ENCODE peak calls at places on chromosome 16, in four cellular contexts. F is HCT116; S is dorsolateral prefrontal cortex; U is effector memory CD4-positive, alpha-beta T cell. X is an unnamed sample.
A peak's percentile ranks its signal among the peaks of the same experiment; 100 is the strongest.

GRCh38 chr16:51374346-51374745 is 223.3 kb upstream of the SALL1 start:
- DNase-seq in S (no peak), U (no peak), F (no peak), X (no peak)

GRCh38 chr16:7867831-7868230 is 535.2 kb downstream of the RBFOX1 start:
- DNase-seq in S (no peak), F (no peak), U (no peak), X (no peak)

GRCh38 chr16:27429981-27430441 is 28.0 kb downstream of the IL21R start:
- DNase-seq in U (no peak), S (no peak), F (no peak), X (no peak)

GRCh38 chr16:17965131-17965530 is 371.4 kb downstream of the NPIPA8 start:
- DNase-seq in S (no peak), F (no peak), U (no peak), X (no peak)

GRCh38 chr16:23182675-23183485 is at the start of gene SCNN1G:
- DNase-seq in S (no peak), F (no peak), U (no peak), X (no peak)

GRCh38 chr16:54503436-54503835 is 216.8 kb upstream of the IRX3 start:
- DNase-seq in F (no peak), S (no peak), U (no peak), X (no peak)

GRCh38 chr16:75065149-75065807 is 51.3 kb downstream of the LDHD start:
- DNase-seq in S (no peak), F (no peak), U (no peak), X (no peak)

GRCh38 chr16:23557779-23558330 is 328 bp downstream of the UBFD1 start:
- DNase-seq in U (no peak), S (no peak), F (no peak), X (no peak)

GRCh38 chr16:80899804-80900592 is 95.6 kb upstream of the CDYL2 start:
- DNase-seq in S (peak; percentile 19), F (no peak), U (no peak), X (no peak)

GRCh38 chr16:61274211-61274610 is 762.0 kb downstream of the CDH8 start:
- DNase-seq in U (no peak), S (no peak), F (no peak), X (no peak)

GRCh38 chr16:11553371-11553770 is 33.3 kb downstream of the LITAF start:
- DNase-seq in U (no peak), F (no peak), S (no peak), X (no peak)

GRCh38 chr16:55508941-55509920 is at the start of gene LPCAT2:
- DNase-seq in F (peak; percentile 71), S (peak; percentile 72), U (no peak), X (peak; percentile 61)

GRCh38 chr16:73091199-73091598 is 43.3 kb upstream of the ZFHX3 start:
- DNase-seq in S (no peak), F (no peak), U (no peak), X (no peak)

GRCh38 chr16:13181432-13181831 is 280.0 kb downstream of the SHISA9 start:
- DNase-seq in F (no peak), U (no peak), S (no peak), X (no peak)

GRCh38 chr16:77236063-77236511 is 36.9 kb downstream of the SYCE1L start:
- DNase-seq in U (peak; percentile 69), S (peak; percentile 79), F (no peak), X (peak; percentile 87)

GRCh38 chr16:6797223-6797622 is 535.4 kb upstream of the RBFOX1 start:
- DNase-seq in U (no peak), S (no peak), F (no peak), X (no peak)

GRCh38 chr16:30122621-30123160 is 329 bp downstream of the MAPK3 start:
- DNase-seq in U (no peak), S (peak; percentile 23), F (no peak), X (no peak)

GRCh38 chr16:72848759-72849664 is 198.9 kb downstream of the ZFHX3 start:
- DNase-seq in S (peak; percentile 77), U (no peak), F (peak; percentile 56), X (no peak)

GRCh38 chr16:57367111-57367752 is 5.1 kb upstream of the CX3CL1 start:
- DNase-seq in F (no peak), S (no peak), U (no peak), X (no peak)

GRCh38 chr16:62478903-62479458 is 442.7 kb upstream of the CDH8 start:
- DNase-seq in U (no peak), F (no peak), S (no peak), X (no peak)

GRCh38 chr16:23435500-23435899 is 17.5 kb downstream of the COG7 start:
- DNase-seq in S (peak; percentile 14), U (peak; percentile 13), F (peak; percentile 49), X (peak; percentile 43)

GRCh38 chr16:70688266-70688742 is 2.5 kb upstream of the MTSS2 start:
- DNase-seq in U (no peak), F (no peak), S (peak; percentile 85), X (no peak)

GRCh38 chr16:5502467-5502869 is 404.9 kb upstream of the EEF2KMT start:
- DNase-seq in F (no peak), U (no peak), S (no peak), X (peak; percentile 41)

GRCh38 chr16:53754938-53755910 is 51.3 kb downstream of the FTO start:
- DNase-seq in U (no peak), S (no peak), F (no peak), X (no peak)

GRCh38 chr16:27795992-27796614 is 246.2 kb downstream of the KATNIP start:
- DNase-seq in S (no peak), U (no peak), F (peak; percentile 4), X (peak; percentile 33)

GRCh38 chr16:55062446-55062845 is 131.8 kb downstream of the IRX5 start:
- DNase-seq in S (no peak), U (no peak), F (no peak), X (no peak)

GRCh38 chr16:27190316-27190871 is 12.9 kb upstream of the KDM8 start:
- DNase-seq in S (no peak), U (no peak), F (no peak), X (no peak)

GRCh38 chr16:50509521-50510341 is 38.5 kb upstream of the NKD1 start:
- DNase-seq in F (peak; percentile 40), S (no peak), U (no peak), X (peak; percentile 55)

GRCh38 chr16:9650284-9650683 is 531.9 kb downstream of the GRIN2A start:
- DNase-seq in S (no peak), U (no peak), F (no peak), X (no peak)

GRCh38 chr16:83390759-83391158 is 417.0 kb upstream of the HSBP1 start:
- DNase-seq in S (no peak), F (no peak), U (no peak), X (no peak)

GRCh38 chr16:30725465-30725792 is 22.8 kb upstream of the PHKG2 start:
- DNase-seq in F (no peak), S (no peak), U (no peak), X (no peak)

GRCh38 chr16:75682308-75682707 is 5.5 kb upstream of the CPHXL2 start:
- DNase-seq in S (no peak), F (no peak), U (no peak), X (no peak)

GRCh38 chr16:86923656-86924055 is 345.3 kb downstream of the FOXL1 start:
- DNase-seq in U (no peak), S (no peak), F (no peak), X (no peak)
- H3K27ac ChIP-seq in U (no peak overlapping the region), S (no peak overlapping the region), F (no peak overlapping the region), X (no peak overlapping the region)

DNA sequence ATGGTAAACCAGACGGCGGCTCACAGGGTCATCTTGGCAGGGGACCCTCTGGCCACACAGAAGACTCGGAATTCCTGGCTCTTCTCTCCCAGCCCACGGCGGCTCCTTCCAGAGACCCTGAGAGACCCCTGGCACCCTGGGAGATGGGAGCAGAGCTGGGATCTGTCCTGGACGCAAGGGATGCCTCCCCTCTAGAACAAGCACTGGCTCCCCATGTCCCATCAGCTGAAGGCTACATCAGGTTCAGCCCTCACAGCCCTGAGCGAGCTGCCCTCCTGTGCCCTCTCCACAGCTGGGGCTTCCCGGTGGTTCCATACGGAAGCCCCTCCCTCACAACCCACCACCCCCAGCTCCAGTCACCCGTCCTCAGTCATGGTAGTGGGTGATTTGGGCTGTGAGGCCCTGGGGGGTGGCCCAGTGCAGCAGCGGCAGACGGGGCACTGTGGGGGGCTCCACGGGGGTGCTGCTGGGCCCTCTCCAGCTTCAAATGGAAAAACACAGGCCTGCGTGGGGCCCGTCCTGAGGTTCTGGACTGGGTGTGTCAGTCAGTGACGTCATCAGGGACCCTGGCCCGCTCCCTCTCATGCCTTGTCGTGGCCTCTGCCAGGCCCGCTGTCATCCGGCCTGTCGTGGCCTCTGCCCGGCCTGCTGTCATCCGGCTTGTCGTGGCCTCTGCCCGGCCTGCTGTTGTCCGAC is 13.0 kb upstream of the CBFA2T3 start:
- DNase-seq in S (no peak), F (no peak), U (no peak), X (no peak)
- H3K27ac ChIP-seq in S (no peak overlapping the region), F (no peak overlapping the region), U (no peak overlapping the region), X (no peak overlapping the region)

GRCh38 chr16:58716468-58716867 is 17.6 kb downstream of the GOT2 start:
- DNase-seq in U (no peak), S (no peak), F (no peak), X (no peak)
- H3K27ac ChIP-seq in U (no peak overlapping the region), S (no peak overlapping the region), F (no peak overlapping the region), X (no peak overlapping the region)

GRCh38 chr16:2950400-2950724 is 13.7 kb upstream of the KREMEN2 start:
- DNase-seq in F (no peak), S (no peak), U (no peak), X (no peak)
- H3K27ac ChIP-seq in F (no peak overlapping the region), S (no peak overlapping the region), U (no peak overlapping the region), X (no peak overlapping the region)

DNA sequence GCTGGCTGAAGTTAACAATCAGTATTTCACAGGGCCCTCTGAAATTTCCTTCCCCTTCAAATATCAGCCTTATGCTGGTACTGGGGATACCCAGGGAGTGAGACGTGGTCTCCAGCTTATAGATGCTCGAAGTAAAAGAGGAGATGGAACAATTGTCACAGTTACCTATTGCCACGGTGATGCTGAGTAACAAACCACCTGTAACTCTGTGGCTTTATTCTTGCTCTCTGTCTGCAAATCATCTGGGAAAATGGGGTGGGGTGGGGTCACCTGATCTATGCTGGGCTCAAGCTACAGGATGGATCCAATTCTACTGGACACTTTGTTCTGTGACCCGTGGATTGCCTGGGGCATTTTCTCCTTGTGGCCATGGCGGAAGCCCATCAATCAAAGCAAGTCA is 19.2 kb upstream of the CRISPLD2 start:
- DNase-seq in U (no peak), S (no peak), F (no peak), X (no peak)
- H3K27ac ChIP-seq in U (no peak overlapping the region), S (no peak overlapping the region), F (no peak overlapping the region), X (no peak overlapping the region)

DNA sequence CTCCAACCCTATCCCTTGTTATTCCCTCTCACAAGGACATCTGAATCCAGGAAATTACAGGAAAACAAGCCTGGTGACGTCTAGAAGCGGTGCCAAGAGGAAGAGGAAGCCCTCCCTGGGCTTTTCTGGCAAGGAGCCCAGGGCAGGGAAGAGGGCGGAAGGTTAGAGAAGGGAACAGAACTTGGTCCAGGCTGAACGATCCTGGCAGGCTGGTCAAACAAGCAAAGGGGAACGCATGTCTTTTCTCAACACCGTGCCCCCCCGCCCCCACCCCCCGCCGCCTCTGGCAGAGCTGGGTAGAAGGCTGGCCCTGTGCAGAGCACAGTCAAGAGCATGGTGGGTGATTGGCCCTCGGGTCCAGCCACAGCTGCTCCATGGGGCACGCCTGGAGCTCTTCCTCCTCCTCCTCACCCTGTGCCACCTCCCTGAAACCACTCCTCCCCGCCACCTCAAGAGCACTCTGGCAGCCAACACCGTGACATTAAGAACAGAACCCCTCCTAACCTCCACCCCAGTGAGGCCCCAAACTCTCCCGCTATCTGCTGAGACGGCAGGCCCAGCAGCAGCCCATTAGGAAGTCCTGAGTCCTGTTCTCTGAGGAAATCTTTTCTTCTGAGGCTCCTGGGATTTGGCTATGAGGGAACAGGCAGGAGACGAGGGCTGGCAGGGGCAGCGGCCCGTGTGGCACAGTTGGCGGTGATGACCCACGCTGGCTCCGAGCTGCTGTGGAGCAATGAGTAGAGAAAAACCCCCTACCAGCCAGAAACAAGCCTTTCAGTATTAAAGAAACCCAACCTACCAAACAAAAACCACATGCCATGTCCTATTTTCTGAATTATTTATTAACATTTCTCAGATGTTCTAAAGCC is 7.3 kb downstream of the C16orf86 start:
- DNase-seq in S (no peak), F (no peak), U (no peak), X (no peak)
- H3K27ac ChIP-seq in S (peak overlapping the region; percentile 84), F (no peak overlapping the region), U (no peak overlapping the region), X (no peak overlapping the region)

X was measured in iPS DF 6.9.